ENCODE peak calls at places on chromosomes 3 and 15, in seven cellular contexts. U, X, W, Q, H, O and I are unnamed samples.

GRCh38 chr3:45906681-45907220 is 20.4 kb downstream of the CCR9 start:
- DNase-seq in U (no peak), W (peak), Q (peak), H (peak), X (no peak), O (no peak), I (peak)

GRCh38 chr3:126266291-126266840 is 86.0 kb upstream of the ALDH1L1 start:
- DNase-seq in H (peak), Q (peak), O (no peak), U (peak), X (no peak), W (no peak), I (peak)

GRCh38 chr3:13346481-13347389 is 73.4 kb downstream of the NUP210 start:
- DNase-seq in Q (no peak), H (peak), X (peak), O (peak), W (peak), U (no peak), I (peak)

GRCh38 chr3:52195823-52196331 is 2.1 kb upstream of the ALAS1 start:
- DNase-seq in Q (peak), O (no peak), W (no peak), X (no peak), U (no peak), H (peak), I (no peak)

GRCh38 chr3:57556459-57557087 is 499 bp downstream of the PDE12 start:
- DNase-seq in Q (no peak), U (no peak), X (peak), O (no peak), W (peak), H (peak), I (no peak)

GRCh38 chr3:74420538-74421128 is 193.8 kb downstream of the CNTN3 start:
- DNase-seq in U (no peak), W (no peak), Q (no peak), X (no peak), H (no peak), O (no peak), I (no peak)

GRCh38 chr3:9072667-9073009 is 109.4 kb upstream of the RAD18 start:
- DNase-seq in O (no peak), U (no peak), Q (no peak), H (no peak), W (no peak), X (no peak), I (peak)

GRCh38 chr3:60935709-60936108 is 315.5 kb downstream of the FHIT start:
- DNase-seq in W (no peak), U (no peak), Q (peak), X (no peak), O (no peak), H (peak), I (no peak)

GRCh38 chr3:53091011-53091410 is 39.2 kb downstream of the RFT1 start:
- DNase-seq in U (no peak), O (no peak), W (no peak), H (no peak), X (no peak), Q (no peak), I (no peak)

GRCh38 chr15:25661898-25662297 is 201.2 kb downstream of the ATP10A start:
- DNase-seq in H (peak), W (no peak), Q (no peak), X (no peak), U (no peak), O (no peak), I (no peak)

GRCh38 chr15:60374628-60375081 is 23.1 kb downstream of the ANXA2 start:
- DNase-seq in W (no peak), X (no peak), Q (peak), H (peak), O (no peak), U (peak), I (no peak)

GRCh38 chr15:38589502-38589901 is 24.9 kb upstream of the RASGRP1 start:
- DNase-seq in U (no peak), O (no peak), H (peak), Q (peak), X (no peak), W (no peak), I (no peak)